ENCODE peak calls at places on chromosomes 7 and 10, in four cellular contexts. C is stomach, E is NCI-H1105, W is substantia nigra. U is an unnamed sample.

GRCh38 chr7:8290645-8291308 is 28.8 kb upstream of the ICA1 start:
- DNase-seq in C (peak; percentile 34), E (peak; percentile 92), W (no peak), U (no peak)

GRCh38 chr10:73848821-73849489 is 25.4 kb downstream of the CAMK2G start:
- DNase-seq in C (peak; percentile 88), E (peak; percentile 25), W (peak; percentile 66), U (peak; percentile 91)

GRCh38 chr10:74883428-74883827 is 57.0 kb downstream of the KAT6B start:
- DNase-seq in C (no peak), E (no peak), W (no peak), U (no peak)

GRCh38 chr10:29144126-29144525 is 144.7 kb upstream of the LYZL1 start:
- DNase-seq in C (no peak), E (no peak), W (no peak), U (no peak)

GRCh38 chr7:55622241-55622835 is 50.0 kb upstream of the VOPP1 start:
- DNase-seq in C (no peak), E (no peak), W (no peak), U (no peak)

GRCh38 chr10:21807162-21807561 is 196.4 kb downstream of the DNAJC1 start:
- DNase-seq in C (no peak), E (no peak), W (no peak), U (no peak)

GRCh38 chr7:94190599-94191061 is 186.5 kb upstream of the BET1 start:
- DNase-seq in C (no peak), E (no peak), W (no peak), U (peak; percentile 94)

GRCh38 chr7:5453566-5454075 is 30.0 kb upstream of the TNRC18 start:
- DNase-seq in C (no peak), E (no peak), W (no peak), U (no peak)

GRCh38 chr10:47438857-47439474 is 44.9 kb downstream of the ANXA8 start:
- DNase-seq in C (peak; percentile 82), E (no peak), W (no peak), U (peak; percentile 68)

U was measured in dermis blood vessel endothelial cell.